ENCODE peak calls at places on chromosomes 4 and X, in five cellular contexts. One of them, this sample, is unnamed.

GRCh38 chrX:123184199-123184857 is at the start of gene GRIA3:
- DNase-seq in SK-N-SH: peak
- DNase-seq in RWPE1: no peak
- DNase-seq in dorsolateral prefrontal cortex: no peak
- DNase-seq in CD8-positive, alpha-beta T cell: no peak
- DNase-seq in this sample: no peak

GRCh38 chrX:38768079-38768478 is 33.2 kb upstream of the MID1IP1 start:
- DNase-seq in SK-N-SH: peak
- DNase-seq in RWPE1: peak
- DNase-seq in dorsolateral prefrontal cortex: no peak
- DNase-seq in CD8-positive, alpha-beta T cell: peak
- DNase-seq in this sample: no peak

GRCh38 chr4:102598102-102598758 is 97.1 kb downstream of the NFKB1 start:
- DNase-seq in SK-N-SH: no peak
- DNase-seq in RWPE1: no peak
- DNase-seq in dorsolateral prefrontal cortex: no peak
- DNase-seq in CD8-positive, alpha-beta T cell: no peak
- DNase-seq in this sample: no peak

GRCh38 chr4:159127745-159128518 is 25.1 kb downstream of the RAPGEF2 start:
- DNase-seq in SK-N-SH: no peak
- DNase-seq in RWPE1: no peak
- DNase-seq in dorsolateral prefrontal cortex: no peak
- DNase-seq in CD8-positive, alpha-beta T cell: no peak
- DNase-seq in this sample: no peak

GRCh38 chr4:47746122-47746521 is 91.7 kb downstream of the CORIN start:
- DNase-seq in SK-N-SH: no peak
- DNase-seq in RWPE1: no peak
- DNase-seq in dorsolateral prefrontal cortex: no peak
- DNase-seq in CD8-positive, alpha-beta T cell: no peak
- DNase-seq in this sample: no peak

GRCh38 chrX:39017062-39017461 is 215.8 kb downstream of the MID1IP1 start:
- DNase-seq in SK-N-SH: no peak
- DNase-seq in RWPE1: no peak
- DNase-seq in dorsolateral prefrontal cortex: no peak
- DNase-seq in CD8-positive, alpha-beta T cell: no peak
- DNase-seq in this sample: no peak

GRCh38 chr4:122045533-122045932 is 93.7 kb upstream of the TRPC3 start:
- DNase-seq in SK-N-SH: peak
- DNase-seq in RWPE1: peak
- DNase-seq in dorsolateral prefrontal cortex: no peak
- DNase-seq in CD8-positive, alpha-beta T cell: no peak
- DNase-seq in this sample: no peak

GRCh38 chrX:8037593-8038348 is 110.6 kb upstream of the PNPLA4 start:
- DNase-seq in SK-N-SH: no peak
- DNase-seq in RWPE1: no peak
- DNase-seq in dorsolateral prefrontal cortex: no peak
- DNase-seq in CD8-positive, alpha-beta T cell: no peak
- DNase-seq in this sample: no peak

GRCh38 chrX:45133465-45133864 is 67.2 kb downstream of the DIPK2B start:
- DNase-seq in SK-N-SH: no peak
- DNase-seq in RWPE1: no peak
- DNase-seq in dorsolateral prefrontal cortex: no peak
- DNase-seq in CD8-positive, alpha-beta T cell: no peak
- DNase-seq in this sample: no peak

GRCh38 chr4:38904090-38904666 is 36.6 kb downstream of the FAM114A1 start:
- DNase-seq in SK-N-SH: no peak
- DNase-seq in RWPE1: no peak
- DNase-seq in dorsolateral prefrontal cortex: no peak
- DNase-seq in CD8-positive, alpha-beta T cell: no peak
- DNase-seq in this sample: no peak

GRCh38 chr4:38898245-38898644 is 30.6 kb downstream of the FAM114A1 start:
- DNase-seq in SK-N-SH: no peak
- DNase-seq in RWPE1: no peak
- DNase-seq in dorsolateral prefrontal cortex: no peak
- DNase-seq in CD8-positive, alpha-beta T cell: no peak
- DNase-seq in this sample: no peak

GRCh38 chr4:38905657-38906398 is 38.2 kb downstream of the FAM114A1 start:
- DNase-seq in SK-N-SH: peak
- DNase-seq in RWPE1: no peak
- DNase-seq in dorsolateral prefrontal cortex: no peak
- DNase-seq in CD8-positive, alpha-beta T cell: no peak
- DNase-seq in this sample: no peak

GRCh38 chr4:38902221-38902620 is 34.6 kb downstream of the FAM114A1 start:
- DNase-seq in SK-N-SH: no peak
- DNase-seq in RWPE1: no peak
- DNase-seq in dorsolateral prefrontal cortex: no peak
- DNase-seq in CD8-positive, alpha-beta T cell: no peak
- DNase-seq in this sample: no peak

GRCh38 chr4:38902695-38903094 is 35.1 kb downstream of the FAM114A1 start:
- DNase-seq in SK-N-SH: peak
- DNase-seq in RWPE1: peak
- DNase-seq in dorsolateral prefrontal cortex: no peak
- DNase-seq in CD8-positive, alpha-beta T cell: no peak
- DNase-seq in this sample: no peak
- TF ChIP-seq CTCF in SK-N-SH: peak
- TF ChIP-seq CTCF in RWPE1: no peak
- TF ChIP-seq CTCF in dorsolateral prefrontal cortex: peak
- TF ChIP-seq CTCF in CD8-positive, alpha-beta T cell: peak
- TF ChIP-seq CTCF in this sample: peak

GRCh38 chr4:139242511-139243051 is 37.4 kb downstream of the MGARP start:
- DNase-seq in SK-N-SH: no peak
- DNase-seq in RWPE1: peak
- DNase-seq in dorsolateral prefrontal cortex: no peak
- DNase-seq in CD8-positive, alpha-beta T cell: no peak
- DNase-seq in this sample: no peak
- TF ChIP-seq CTCF in SK-N-SH: no peak
- TF ChIP-seq CTCF in RWPE1: no peak
- TF ChIP-seq CTCF in dorsolateral prefrontal cortex: no peak
- TF ChIP-seq CTCF in CD8-positive, alpha-beta T cell: no peak
- TF ChIP-seq CTCF in this sample: no peak

GRCh38 chr4:112061418-112061817 is 83.8 kb upstream of the FAM241A start:
- DNase-seq in SK-N-SH: no peak
- DNase-seq in RWPE1: no peak
- DNase-seq in dorsolateral prefrontal cortex: no peak
- DNase-seq in CD8-positive, alpha-beta T cell: no peak
- DNase-seq in this sample: no peak

GRCh38 chr4:112063260-112063659 is 82.0 kb upstream of the FAM241A start:
- DNase-seq in SK-N-SH: no peak
- DNase-seq in RWPE1: no peak
- DNase-seq in dorsolateral prefrontal cortex: no peak
- DNase-seq in CD8-positive, alpha-beta T cell: no peak
- DNase-seq in this sample: no peak

GRCh38 chr4:112058433-112058832 is 86.8 kb upstream of the FAM241A start:
- DNase-seq in SK-N-SH: no peak
- DNase-seq in RWPE1: no peak
- DNase-seq in dorsolateral prefrontal cortex: no peak
- DNase-seq in CD8-positive, alpha-beta T cell: no peak
- DNase-seq in this sample: no peak

GRCh38 chr4:112057479-112057878 is 87.8 kb upstream of the FAM241A start:
- DNase-seq in SK-N-SH: no peak
- DNase-seq in RWPE1: no peak
- DNase-seq in dorsolateral prefrontal cortex: no peak
- DNase-seq in CD8-positive, alpha-beta T cell: no peak
- DNase-seq in this sample: no peak

GRCh38 chr4:112060212-112060611 is 85.0 kb upstream of the FAM241A start:
- DNase-seq in SK-N-SH: peak
- DNase-seq in RWPE1: no peak
- DNase-seq in dorsolateral prefrontal cortex: no peak
- DNase-seq in CD8-positive, alpha-beta T cell: no peak
- DNase-seq in this sample: no peak
- TF ChIP-seq CTCF in SK-N-SH: peak
- TF ChIP-seq CTCF in RWPE1: peak
- TF ChIP-seq CTCF in dorsolateral prefrontal cortex: no peak
- TF ChIP-seq CTCF in CD8-positive, alpha-beta T cell: no peak
- TF ChIP-seq CTCF in this sample: no peak

GRCh38 chr4:11625206-11625605 is 196.5 kb upstream of the HS3ST1 start:
- DNase-seq in SK-N-SH: no peak
- DNase-seq in RWPE1: no peak
- DNase-seq in dorsolateral prefrontal cortex: no peak
- DNase-seq in CD8-positive, alpha-beta T cell: no peak
- DNase-seq in this sample: no peak

GRCh38 chr4:11622961-11623725 is 194.4 kb upstream of the HS3ST1 start:
- DNase-seq in SK-N-SH: no peak
- DNase-seq in RWPE1: no peak
- DNase-seq in dorsolateral prefrontal cortex: no peak
- DNase-seq in CD8-positive, alpha-beta T cell: no peak
- DNase-seq in this sample: no peak

GRCh38 chr4:11624370-11624769 is 195.7 kb upstream of the HS3ST1 start:
- DNase-seq in SK-N-SH: no peak
- DNase-seq in RWPE1: no peak
- DNase-seq in dorsolateral prefrontal cortex: no peak
- DNase-seq in CD8-positive, alpha-beta T cell: no peak
- DNase-seq in this sample: no peak

GRCh38 chr4:11626046-11626445 is 197.4 kb upstream of the HS3ST1 start:
- DNase-seq in SK-N-SH: no peak
- DNase-seq in RWPE1: peak
- DNase-seq in dorsolateral prefrontal cortex: no peak
- DNase-seq in CD8-positive, alpha-beta T cell: no peak
- DNase-seq in this sample: no peak

DNA sequence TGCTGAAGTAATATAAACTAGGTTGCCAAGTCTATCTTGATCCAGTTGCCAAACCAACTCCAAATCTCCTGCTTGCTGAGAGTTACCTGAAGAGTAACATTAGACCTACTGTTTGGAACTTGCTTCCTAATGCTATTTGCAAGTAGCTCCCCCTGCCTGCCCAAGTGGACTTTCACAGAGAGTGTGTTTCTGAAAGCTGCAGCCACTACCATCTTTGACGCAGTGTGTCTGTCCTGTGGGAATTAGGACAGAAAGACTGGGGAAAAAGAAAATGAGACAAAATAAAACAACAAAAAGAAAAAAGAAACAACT is 195.0 kb upstream of the HS3ST1 start:
- DNase-seq in SK-N-SH: no peak
- DNase-seq in RWPE1: no peak
- DNase-seq in dorsolateral prefrontal cortex: no peak
- DNase-seq in CD8-positive, alpha-beta T cell: no peak
- DNase-seq in this sample: no peak
- TF ChIP-seq CTCF in SK-N-SH: no peak
- TF ChIP-seq CTCF in RWPE1: no peak
- TF ChIP-seq CTCF in dorsolateral prefrontal cortex: peak
- TF ChIP-seq CTCF in CD8-positive, alpha-beta T cell: no peak
- TF ChIP-seq CTCF in this sample: no peak